ENCODE peak calls at places on chromosomes 2 and 18, in eight cellular contexts. K is NCI-H2081; I is stimulated activated CD4-positive, alpha-beta T cell treated with anti-CD3 and anti-CD28 coated beads, Interleukin-4, amount 100 ng/mL, for 24 hours; Z is Kasumi-1; X is kidney tubule cell; H is astrocyte of the cerebellum; D is SHP77; R is WERI-Rb-1. J is an unnamed sample.

GRCh38 chr2:158543957-158544356 is 87.2 kb downstream of the PKP4 start:
- DNase-seq in Z (no peak), K (no peak), D (no peak), R (no peak), H (no peak), X (no peak), I (no peak), J (no peak)

GRCh38 chr18:23838801-23839366 is 149.6 kb downstream of the LAMA3 start:
- DNase-seq in K (no peak), X (peak), I (no peak), Z (no peak), R (no peak), H (peak), D (no peak), J (peak)

GRCh38 chr18:63074987-63075404 is 244.6 kb downstream of the BCL2 start:
- DNase-seq in X (peak), Z (peak), H (no peak), K (no peak), D (peak), I (peak), R (peak), J (no peak)

GRCh38 chr2:178066890-178067669 is 5.5 kb downstream of the PDE11A start:
- DNase-seq in I (no peak), R (peak), H (no peak), Z (no peak), D (no peak), X (peak), K (no peak), J (peak)

GRCh38 chr2:18055290-18055689 is 176.8 kb downstream of the KCNS3 start:
- DNase-seq in K (no peak), D (no peak), X (no peak), I (no peak), H (no peak), Z (no peak), R (no peak), J (no peak)

GRCh38 chr2:120593921-120594686 is 141.6 kb upstream of the GLI2 start:
- DNase-seq in H (no peak), X (no peak), Z (no peak), R (peak), D (no peak), I (no peak), K (no peak), J (no peak)

GRCh38 chr18:12420831-12421421 is 13.2 kb downstream of the PRELID3A start:
- DNase-seq in X (no peak), H (no peak), K (peak), R (peak), I (no peak), D (peak), Z (peak), J (no peak)

GRCh38 chr2:169711751-169712509 is 17.7 kb downstream of the PHOSPHO2 start:
- DNase-seq in K (no peak), D (peak), Z (no peak), I (no peak), R (no peak), X (no peak), H (no peak), J (no peak)

GRCh38 chr2:96618599-96619283 is 19.4 kb downstream of the KANSL3 start:
- DNase-seq in H (no peak), X (peak), R (no peak), Z (no peak), D (no peak), I (no peak), K (no peak), J (no peak)

GRCh38 chr18:74525741-74526140 is 8.6 kb upstream of the CNDP1 start:
- DNase-seq in D (no peak), Z (no peak), H (no peak), K (no peak), I (no peak), R (no peak), X (peak), J (no peak)

GRCh38 chr2:20611077-20611843 is 39.6 kb downstream of the HS1BP3 start:
- DNase-seq in D (no peak), K (no peak), X (peak), H (peak), I (no peak), R (peak), Z (no peak), J (no peak)

GRCh38 chr2:46331099-46331766 is 34.0 kb downstream of the EPAS1 start:
- DNase-seq in Z (no peak), R (no peak), X (no peak), D (no peak), H (no peak), K (no peak), I (no peak), J (no peak)

GRCh38 chr2:85925216-85925671 is 36.5 kb upstream of the ST3GAL5 start:
- DNase-seq in K (no peak), X (no peak), Z (no peak), H (no peak), I (no peak), D (no peak), R (no peak), J (no peak)

GRCh38 chr18:61844726-61845125 is 48.1 kb downstream of the RNF152 start:
- DNase-seq in I (no peak), Z (no peak), D (no peak), K (no peak), X (no peak), R (no peak), H (no peak), J (no peak)

GRCh38 chr2:232888839-232889529 is 18.9 kb downstream of the SNORC start:
- DNase-seq in D (no peak), K (no peak), R (no peak), Z (no peak), H (no peak), X (no peak), I (no peak), J (no peak)